ENCODE peak calls at places on chromosomes 6 and 20, in ten cellular contexts. J, S, D, V, K, N, O, X, E and Q are unnamed samples.

GRCh38 chr6:20038805-20039204 is 173.5 kb downstream of the MBOAT1 start:
- DNase-seq in S (no peak), K (no peak), N (no peak), V (no peak), J (no peak), O (peak; percentile 24), D (no peak), E (no peak), X (no peak), Q (peak; percentile 78)

GRCh38 chr6:142838821-142839685 is 105.9 kb downstream of the HIVEP2 start:
- DNase-seq in S (no peak), N (no peak), K (peak; percentile 51), J (peak; percentile 85), E (peak; percentile 86), X (no peak), O (peak; percentile 52), D (no peak), V (no peak), Q (peak; percentile 77)

GRCh38 chr6:170276369-170277057 is 14.4 kb downstream of the DLL1 start:
- DNase-seq in N (no peak), E (no peak), V (no peak), O (peak; percentile 66), S (peak; percentile 44), K (no peak), J (no peak), X (no peak), D (no peak), Q (no peak)

GRCh38 chr6:51854347-51854746 is 233.1 kb downstream of the PKHD1 start:
- DNase-seq in K (no peak), S (no peak), V (no peak), X (no peak), N (no peak), D (no peak), O (no peak), E (no peak), J (no peak), Q (no peak)

GRCh38 chr6:80132942-80133517 is 26.6 kb downstream of the BCKDHB start:
- DNase-seq in D (peak; percentile 40), J (peak; percentile 41), K (peak; percentile 30), S (peak; percentile 60), O (peak; percentile 90), E (peak; percentile 47), X (peak; percentile 11), V (peak; percentile 41), N (peak; percentile 52), Q (peak; percentile 75)

GRCh38 chr20:9503530-9504251 is 10.7 kb upstream of the LAMP5 start:
- DNase-seq in X (no peak), S (no peak), N (no peak), J (no peak), K (peak; percentile 39), V (no peak), O (peak; percentile 26), E (no peak), D (no peak), Q (peak; percentile 25)

GRCh38 chr6:27553123-27553904 is 80.4 kb upstream of the ZNF184 start:
- DNase-seq in X (no peak), O (peak; percentile 53), J (no peak), N (no peak), D (no peak), K (peak; percentile 88), E (no peak), S (no peak), V (peak; percentile 69), Q (peak; percentile 75)

GRCh38 chr20:37473249-37474000 is 47.6 kb upstream of the NNAT start:
- DNase-seq in O (no peak), N (no peak), D (no peak), K (no peak), X (no peak), J (no peak), V (no peak), S (no peak), E (no peak), Q (no peak)

GRCh38 chr6:77814119-77814518 is 161.3 kb downstream of the MEI4 start:
- DNase-seq in E (no peak), S (no peak), N (no peak), O (no peak), X (no peak), J (no peak), K (no peak), V (no peak), D (no peak), Q (no peak)

GRCh38 chr6:41505084-41506049 is 40.8 kb upstream of the FOXP4 start:
- DNase-seq in D (no peak), S (peak; percentile 75), K (peak; percentile 82), X (no peak), O (peak; percentile 92), N (peak; percentile 66), V (peak; percentile 44), E (no peak), J (peak; percentile 27), Q (no peak)

GRCh38 chr6:158817298-158818007 is 1.7 kb downstream of the EZR start:
- DNase-seq in X (peak; percentile 34), V (peak; percentile 29), K (peak; percentile 43), S (peak; percentile 83), N (no peak), D (no peak), E (no peak), J (no peak), O (peak; percentile 31), Q (peak; percentile 52)

GRCh38 chr6:75818061-75818855 is 69.2 kb downstream of the MYO6 start:
- DNase-seq in J (no peak), D (no peak), E (no peak), X (no peak), O (peak; percentile 12), N (no peak), V (no peak), S (no peak), K (no peak), Q (no peak)

GRCh38 chr6:134047673-134048072 is 4.8 kb downstream of the SLC2A12 start:
- DNase-seq in J (no peak), O (no peak), N (no peak), K (no peak), X (no peak), D (no peak), S (no peak), E (no peak), V (no peak), Q (no peak)

GRCh38 chr20:22442318-22442717 is 142.1 kb downstream of the FOXA2 start:
- DNase-seq in E (no peak), O (no peak), D (no peak), K (no peak), S (no peak), J (no peak), N (no peak), V (no peak), X (no peak), Q (no peak)

GRCh38 chr20:22437354-22437753 is 147.0 kb downstream of the FOXA2 start:
- DNase-seq in J (peak; percentile 11), E (no peak), V (no peak), K (no peak), D (no peak), S (no peak), O (no peak), N (no peak), X (no peak), Q (no peak)

GRCh38 chr20:22438346-22438745 is 146.0 kb downstream of the FOXA2 start:
- DNase-seq in N (no peak), V (no peak), D (no peak), J (no peak), S (no peak), K (no peak), X (no peak), E (no peak), O (no peak), Q (no peak)

GRCh38 chr20:22438926-22439325 is 145.4 kb downstream of the FOXA2 start:
- DNase-seq in D (no peak), N (no peak), O (no peak), K (peak; percentile 7), S (no peak), X (no peak), V (no peak), E (peak; percentile 4), J (peak; percentile 34), Q (peak; percentile 9)
- TF ChIP-seq CTCF in D (no peak), N (no peak), O (peak; percentile 37), K (peak; percentile 39), S (no peak), X (no peak), V (no peak), E (no peak), J (peak; percentile 55), Q (no peak)

GRCh38 chr6:55636406-55637102 is 57.6 kb upstream of the HMGCLL1 start:
- DNase-seq in D (no peak), S (no peak), N (no peak), E (no peak), O (peak; percentile 74), K (no peak), J (peak; percentile 96), V (no peak), X (no peak), Q (peak; percentile 78)

GRCh38 chr6:55632953-55633352 is 54.0 kb upstream of the HMGCLL1 start:
- DNase-seq in J (peak; percentile 67), O (peak; percentile 13), E (no peak), X (no peak), D (no peak), K (no peak), V (no peak), N (no peak), S (no peak), Q (peak; percentile 60)
- TF ChIP-seq CTCF in J (no peak), O (no peak), E (no peak), X (no peak), D (no peak), K (no peak), V (no peak), N (no peak), S (no peak), Q (no peak)

GRCh38 chr6:112058243-112058642 is 4.3 kb downstream of the CCN6 start:
- DNase-seq in V (no peak), X (no peak), N (no peak), S (no peak), O (no peak), J (no peak), D (no peak), K (no peak), E (no peak), Q (no peak)

GRCh38 chr6:112058673-112059072 is 4.8 kb downstream of the CCN6 start:
- DNase-seq in J (no peak), N (no peak), K (no peak), V (no peak), D (no peak), X (no peak), E (no peak), O (no peak), S (no peak), Q (no peak)

GRCh38 chr6:112066606-112067005 is 12.7 kb downstream of the CCN6 start:
- DNase-seq in E (no peak), S (no peak), V (no peak), N (no peak), J (no peak), D (no peak), K (no peak), X (no peak), O (no peak), Q (no peak)

GRCh38 chr6:112065426-112065986 is 11.6 kb downstream of the CCN6 start:
- DNase-seq in N (no peak), E (no peak), X (no peak), V (no peak), K (no peak), S (no peak), D (no peak), J (no peak), O (peak; percentile 10), Q (no peak)

GRCh38 chr6:112061605-112062004 is 7.7 kb downstream of the CCN6 start:
- DNase-seq in J (peak; percentile 51), X (no peak), N (no peak), K (no peak), D (no peak), V (no peak), O (peak; percentile 66), E (no peak), S (no peak), Q (no peak)
- TF ChIP-seq CTCF in J (no peak), X (no peak), N (no peak), K (no peak), D (no peak), V (no peak), O (no peak), E (no peak), S (no peak), Q (no peak)

GRCh38 chr6:154974485-154975149 is 20.5 kb upstream of the TIAM2 start:
- DNase-seq in V (peak; percentile 25), X (no peak), O (no peak), D (no peak), K (no peak), N (no peak), E (no peak), S (no peak), J (peak; percentile 17), Q (no peak)
- TF ChIP-seq CTCF in V (no peak), X (no peak), O (peak; percentile 14), D (no peak), K (no peak), N (no peak), E (peak; percentile 6), S (no peak), J (no peak), Q (no peak)